ENCODE peak calls at places on chromosome 18, in eight cellular contexts. S is Peyer's patch, L is adrenal gland, N is fibroblast of lung, Y is lower leg skin, G is prostate gland, Z is breast epithelium, D is AG09309. P is an unnamed sample.

GRCh38 chr18:77455004-77455403 is 205.4 kb downstream of the GALR1 start:
- DNase-seq in S (no peak), L (no peak), N (no peak), Y (no peak), G (no peak), Z (no peak), D (no peak), P (no peak)

GRCh38 chr18:323253-323622 is 55.4 kb upstream of the THOC1 start:
- DNase-seq in S (no peak), L (no peak), N (peak), Y (no peak), G (no peak), Z (no peak), D (peak), P (no peak)

GRCh38 chr18:9092665-9093064 is 9.8 kb upstream of the NDUFV2 start:
- DNase-seq in S (no peak), L (no peak), N (no peak), Y (no peak), G (no peak), Z (no peak), D (no peak), P (no peak)

GRCh38 chr18:52387246-52387645 is 47.2 kb downstream of the DCC start:
- DNase-seq in S (no peak), L (no peak), N (no peak), Y (no peak), G (no peak), Z (no peak), D (no peak), P (no peak)

GRCh38 chr18:71431689-71432088 is 1112.5 kb downstream of the CBLN2 start:
- DNase-seq in S (no peak), L (no peak), N (no peak), Y (no peak), G (no peak), Z (no peak), D (no peak), P (no peak)

GRCh38 chr18:33052886-33053285 is 280.1 kb upstream of the KLHL14 start:
- DNase-seq in S (no peak), L (no peak), N (no peak), Y (no peak), G (no peak), Z (no peak), D (no peak), P (no peak)

GRCh38 chr18:62717850-62718229 is 2.5 kb downstream of the PHLPP1 start:
- DNase-seq in S (no peak), L (no peak), N (peak), Y (no peak), G (no peak), Z (no peak), D (no peak), P (no peak)

GRCh38 chr18:48136544-48137353 is 206.3 kb upstream of the SMAD2 start:
- DNase-seq in S (peak), L (peak), N (no peak), Y (peak), G (peak), Z (no peak), D (no peak), P (no peak)

GRCh38 chr18:9811978-9812377 is 73.8 kb upstream of the TXNDC2 start:
- DNase-seq in S (no peak), L (no peak), N (no peak), Y (no peak), G (no peak), Z (no peak), D (no peak), P (no peak)

GRCh38 chr18:21682276-21683051 is 22.1 kb downstream of the ABHD3 start:
- DNase-seq in S (peak), L (no peak), N (peak), Y (no peak), G (peak), Z (no peak), D (peak), P (no peak)

GRCh38 chr18:76953186-76953982 is 131.0 kb downstream of the ZNF236 start:
- DNase-seq in S (no peak), L (peak), N (peak), Y (no peak), G (peak), Z (peak), D (no peak), P (no peak)

GRCh38 chr18:13211537-13211936 is 7.0 kb upstream of the LDLRAD4 start:
- DNase-seq in S (no peak), L (no peak), N (no peak), Y (peak), G (no peak), Z (no peak), D (no peak), P (no peak)

GRCh38 chr18:25310045-25310444 is 41.9 kb downstream of the ZNF521 start:
- DNase-seq in S (no peak), L (peak), N (peak), Y (no peak), G (no peak), Z (no peak), D (no peak), P (no peak)

GRCh38 chr18:55588001-55588875 is at the start of gene TCF4:
- DNase-seq in S (peak), L (peak), N (peak), Y (peak), G (peak), Z (peak), D (no peak), P (peak)

GRCh38 chr18:8788503-8789429 is 83.4 kb downstream of the MTCL1 start:
- DNase-seq in S (no peak), L (no peak), N (peak), Y (no peak), G (no peak), Z (no peak), D (no peak), P (no peak)

GRCh38 chr18:65725421-65726050 is 25.3 kb upstream of the CDH7 start:
- DNase-seq in S (peak), L (peak), N (no peak), Y (no peak), G (peak), Z (no peak), D (no peak), P (no peak)

GRCh38 chr18:23236876-23237468 is 101.7 kb downstream of the CABLES1 start:
- DNase-seq in S (no peak), L (no peak), N (no peak), Y (no peak), G (no peak), Z (no peak), D (no peak), P (no peak)

GRCh38 chr18:23238152-23238531 is 102.9 kb downstream of the CABLES1 start:
- DNase-seq in S (no peak), L (peak), N (peak), Y (no peak), G (peak), Z (no peak), D (no peak), P (no peak)

GRCh38 chr18:23239350-23239692 is 104.0 kb downstream of the CABLES1 start:
- DNase-seq in S (no peak), L (no peak), N (no peak), Y (no peak), G (no peak), Z (no peak), D (no peak), P (no peak)

GRCh38 chr18:23238651-23239349 is 103.5 kb downstream of the CABLES1 start:
- DNase-seq in S (no peak), L (no peak), N (peak), Y (no peak), G (no peak), Z (no peak), D (no peak), P (no peak)

GRCh38 chr18:23237524-23238151 is 102.4 kb downstream of the CABLES1 start:
- DNase-seq in S (peak), L (peak), N (peak), Y (peak), G (peak), Z (peak), D (no peak), P (no peak)
- TF ChIP-seq CTCF in S (peak), L (no peak), N (peak), Y (no peak), G (no peak), Z (peak), D (peak), P (no peak)

DNA sequence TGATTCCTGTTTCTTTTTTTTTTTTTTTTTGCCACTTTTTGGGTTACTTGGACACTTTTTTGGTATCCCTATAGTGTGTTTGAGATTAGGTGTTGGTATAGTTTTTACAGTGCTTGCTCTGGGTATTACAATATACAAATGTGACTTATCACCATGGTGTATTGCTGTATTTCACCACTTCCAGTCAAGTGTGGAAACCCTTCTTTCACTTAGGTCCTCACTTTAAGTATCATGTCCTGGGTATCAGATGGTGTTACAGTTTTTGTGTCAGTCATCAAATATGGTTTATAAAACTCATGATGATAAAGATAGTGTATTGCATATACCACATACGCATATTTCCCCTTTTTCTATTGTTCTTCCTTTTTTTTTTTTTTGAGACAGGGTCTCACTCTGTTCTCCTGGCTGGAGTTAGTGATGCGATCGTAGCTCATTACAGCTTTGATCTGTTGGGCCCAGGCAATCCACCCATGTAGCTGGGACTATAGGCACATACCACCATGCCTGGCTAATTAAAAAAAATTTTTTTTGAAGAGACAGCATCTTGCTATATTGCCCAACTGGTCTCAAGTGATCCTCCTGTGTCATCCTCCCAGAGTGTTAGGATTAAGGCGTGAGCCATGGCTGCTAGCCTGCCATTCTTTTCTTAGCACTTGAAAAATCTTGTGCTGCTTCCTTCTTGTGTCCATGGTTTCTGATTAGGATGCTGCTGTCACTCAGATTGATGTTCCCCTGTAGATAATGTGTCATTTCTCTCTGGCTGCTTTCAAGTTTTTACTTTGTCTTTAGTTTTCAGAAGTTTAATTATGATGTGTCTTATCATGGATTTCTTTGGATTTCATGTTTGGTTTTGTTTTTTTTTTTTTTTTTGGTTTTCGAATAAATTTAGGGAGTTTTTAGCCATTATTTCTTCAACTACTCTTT is 2.1 kb downstream of the ATP9B start:
- DNase-seq in S (no peak), L (no peak), N (no peak), Y (no peak), G (no peak), Z (no peak), D (no peak), P (no peak)
- H3K4me3 ChIP-seq in S (no peak), L (no peak), N (no peak), Y (no peak), G (no peak), Z (no peak), D (no peak), P (no peak)

DNA sequence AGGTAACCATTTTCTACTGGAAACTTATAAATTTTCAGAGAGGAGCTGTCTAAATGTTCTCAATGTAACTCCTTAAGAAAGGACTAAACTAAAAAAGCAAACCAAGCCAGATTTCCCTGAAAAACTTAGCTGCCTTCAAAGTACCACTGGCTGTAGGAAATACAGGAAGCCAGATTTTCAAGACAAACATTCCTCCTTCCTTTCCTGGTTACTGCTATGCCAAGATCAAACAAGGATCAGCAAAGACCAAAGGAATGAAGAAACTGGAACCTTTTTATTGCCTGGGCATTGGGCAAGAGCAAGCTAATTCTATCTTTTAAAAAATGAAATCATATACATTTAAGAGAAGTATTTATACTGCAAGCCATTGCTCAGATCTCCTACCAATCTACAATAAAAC is 212.7 kb downstream of the DYM start:
- DNase-seq in S (no peak), L (no peak), N (peak), Y (no peak), G (peak), Z (no peak), D (no peak), P (no peak)
- TF ChIP-seq CTCF in S (no peak), L (no peak), N (no peak), Y (no peak), G (no peak), Z (no peak), D (no peak), P (no peak)

DNA sequence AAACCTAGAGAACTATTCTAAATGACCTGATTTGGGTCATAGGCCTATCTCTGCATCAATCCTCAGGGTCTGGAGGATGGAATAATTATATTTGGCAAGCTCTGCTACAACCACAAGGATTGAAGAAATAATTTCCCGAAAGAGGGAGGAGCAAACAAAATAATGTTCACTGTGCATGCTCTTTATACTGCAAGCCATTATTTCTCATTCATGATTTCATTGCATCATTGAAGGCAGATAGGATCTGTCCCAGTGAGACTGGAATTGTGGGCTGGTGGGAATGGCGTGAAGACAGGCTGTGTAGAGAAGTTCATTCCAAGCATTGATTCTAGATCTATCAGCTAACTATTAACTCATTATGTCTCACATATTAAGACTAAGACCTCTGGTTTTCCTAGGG is 12.7 kb upstream of the MAPRE2 start:
- DNase-seq in S (no peak), L (no peak), N (peak), Y (no peak), G (no peak), Z (no peak), D (no peak), P (no peak)
- H3K4me3 ChIP-seq in S (no peak), L (no peak), N (no peak), Y (no peak), G (no peak), Z (no peak), D (no peak), P (no peak)

DNA sequence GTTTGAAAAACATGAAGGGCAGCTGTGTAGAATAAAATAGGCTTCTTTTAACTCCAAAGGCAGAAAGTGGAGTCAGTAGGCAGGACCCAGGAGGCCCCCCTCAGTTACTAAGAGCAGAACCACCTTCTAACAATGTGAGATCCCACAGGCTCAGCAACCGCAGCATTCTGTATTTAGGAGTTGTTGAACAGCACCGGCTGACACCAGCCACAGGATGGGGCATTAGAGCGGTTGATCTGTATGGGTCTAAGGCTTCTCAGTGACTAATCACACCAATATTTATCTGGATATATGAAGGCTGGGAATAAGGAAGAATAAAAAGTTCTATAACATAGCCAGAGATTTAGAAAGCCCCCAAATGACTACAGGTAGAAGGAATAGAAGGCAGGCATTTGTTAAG is 51.7 kb downstream of the MYO5B start:
- DNase-seq in S (no peak), L (no peak), N (peak), Y (no peak), G (no peak), Z (no peak), D (no peak), P (no peak)
- TF ChIP-seq CTCF in S (no peak), L (no peak), N (no peak), Y (no peak), G (no peak), Z (no peak), D (no peak), P (no peak)

GRCh38 chr18:67243799-67244587 is 272.5 kb downstream of the DSEL start:
- DNase-seq in S (no peak), L (no peak), N (peak), Y (no peak), G (no peak), Z (no peak), D (no peak), P (no peak)
- H3K4me3 ChIP-seq in S (no peak), L (no peak), N (peak), Y (no peak), G (no peak), Z (no peak), D (peak), P (no peak)

GRCh38 chr18:75691483-75691882 is 264.0 kb upstream of the SMIM21 start:
- DNase-seq in S (no peak), L (no peak), N (no peak), Y (no peak), G (no peak), Z (no peak), D (no peak), P (no peak)
- TF ChIP-seq CTCF in S (no peak), L (no peak), N (no peak), Y (no peak), G (no peak), Z (no peak), D (no peak), P (peak)

DNA sequence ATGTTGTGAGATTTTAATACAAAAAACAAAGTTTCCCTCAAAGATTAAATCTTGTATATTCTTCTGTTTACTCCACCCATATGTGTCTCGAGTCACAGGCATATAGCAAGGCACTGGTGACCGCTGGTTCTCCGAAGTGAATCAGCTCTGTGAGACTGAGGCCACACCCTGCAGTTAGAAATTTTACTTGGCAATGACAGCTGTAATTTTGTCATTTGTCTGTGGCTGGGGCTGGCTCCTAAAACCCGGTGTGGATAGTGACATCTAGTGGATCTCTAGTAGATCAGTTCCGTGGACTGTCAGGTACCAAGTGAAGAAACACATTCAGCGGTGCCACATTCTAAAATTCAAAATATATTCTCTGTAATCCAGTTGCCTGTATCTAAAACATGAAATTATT is 278.0 kb downstream of the NEDD4L start:
- DNase-seq in S (no peak), L (peak), N (peak), Y (peak), G (peak), Z (no peak), D (peak), P (peak)
- H3K4me3 ChIP-seq in S (no peak), L (no peak), N (no peak), Y (no peak), G (no peak), Z (no peak), D (no peak), P (no peak)

DNA sequence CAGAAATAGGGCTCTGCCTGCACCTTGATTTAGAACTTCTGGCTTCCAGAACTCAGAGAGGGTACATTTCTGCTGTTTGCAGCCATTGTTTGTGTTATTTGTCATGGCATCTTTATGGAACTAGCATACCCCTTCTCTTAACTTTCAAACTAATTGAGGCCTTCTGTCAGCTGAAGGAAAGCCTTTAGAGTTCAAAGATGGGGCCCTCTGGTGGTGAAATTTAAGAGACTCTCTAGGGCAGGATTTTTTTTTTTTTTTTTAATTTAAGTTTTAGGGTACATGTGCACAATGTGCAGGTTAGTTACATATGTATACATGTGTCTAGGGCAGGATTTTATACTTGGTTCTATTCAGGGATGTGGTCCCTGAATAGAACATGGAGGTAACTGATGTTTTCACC is 260.6 kb upstream of the LINC00305 start:
- DNase-seq in S (no peak), L (no peak), N (no peak), Y (no peak), G (no peak), Z (no peak), D (no peak), P (no peak)
- TF ChIP-seq CTCF in S (peak), L (peak), N (no peak), Y (no peak), G (no peak), Z (no peak), D (no peak), P (no peak)

P was measured in HFF-Myc.